ENCODE peak calls at places on chromosomes 12 and 14, in four cellular contexts. One of them, this sample, is unnamed.

GRCh38 chr14:69038449-69039286 is 59.6 kb upstream of the ACTN1 start:
- DNase-seq in H9: no peak
- DNase-seq in IMR-90: peak
- DNase-seq in mesenchymal stem cell: peak
- DNase-seq in this sample: no peak

GRCh38 chr12:89539425-89540117 is 13.7 kb upstream of the POC1B start:
- DNase-seq in IMR-90: no peak
- DNase-seq in mesenchymal stem cell: no peak
- DNase-seq in H9: no peak
- DNase-seq in this sample: no peak

GRCh38 chr12:90979936-90980335 is 24.8 kb downstream of the EPYC start:
- DNase-seq in IMR-90: peak
- DNase-seq in mesenchymal stem cell: peak
- DNase-seq in H9: no peak
- DNase-seq in this sample: no peak

GRCh38 chr12:29088611-29089219 is 60.4 kb upstream of the FAR2 start:
- DNase-seq in mesenchymal stem cell: peak
- DNase-seq in IMR-90: peak
- DNase-seq in H9: no peak
- DNase-seq in this sample: no peak

GRCh38 chr12:32031109-32031508 is 71.9 kb downstream of the RESF1 start:
- DNase-seq in mesenchymal stem cell: no peak
- DNase-seq in IMR-90: no peak
- DNase-seq in H9: no peak
- DNase-seq in this sample: no peak

GRCh38 chr14:89251066-89251465 is 166.0 kb downstream of the FOXN3 start:
- DNase-seq in H9: peak
- DNase-seq in mesenchymal stem cell: peak
- DNase-seq in IMR-90: peak
- DNase-seq in this sample: no peak

GRCh38 chr14:93725002-93725582 is 63.2 kb downstream of the PRIMA1 start:
- DNase-seq in mesenchymal stem cell: no peak
- DNase-seq in IMR-90: no peak
- DNase-seq in H9: no peak
- DNase-seq in this sample: no peak

GRCh38 chr14:39419272-39419671 is 13.0 kb downstream of the FBXO33 start:
- DNase-seq in H9: no peak
- DNase-seq in mesenchymal stem cell: no peak
- DNase-seq in IMR-90: no peak
- DNase-seq in this sample: no peak

GRCh38 chr12:113524495-113524894 is 52.8 kb upstream of the LHX5 start:
- DNase-seq in mesenchymal stem cell: no peak
- DNase-seq in IMR-90: no peak
- DNase-seq in H9: peak
- DNase-seq in this sample: no peak

GRCh38 chr12:110266980-110267620 is 13.9 kb upstream of the ATP2A2 start:
- DNase-seq in mesenchymal stem cell: peak
- DNase-seq in H9: no peak
- DNase-seq in IMR-90: peak
- DNase-seq in this sample: no peak

GRCh38 chr12:131684015-131684725 is 26.7 kb upstream of the SFSWAP start:
- DNase-seq in mesenchymal stem cell: no peak
- DNase-seq in IMR-90: no peak
- DNase-seq in H9: no peak
- DNase-seq in this sample: no peak

GRCh38 chr14:34465069-34465859 is 3.2 kb upstream of the SPTSSA start:
- DNase-seq in mesenchymal stem cell: peak
- DNase-seq in H9: no peak
- DNase-seq in IMR-90: peak
- DNase-seq in this sample: no peak

GRCh38 chr12:88309546-88309945 is 167.4 kb downstream of the TMTC3 start:
- DNase-seq in IMR-90: peak
- DNase-seq in mesenchymal stem cell: peak
- DNase-seq in H9: no peak
- DNase-seq in this sample: no peak

GRCh38 chr12:64756371-64756770 is 2.8 kb downstream of the GNS start:
- DNase-seq in mesenchymal stem cell: no peak
- DNase-seq in IMR-90: no peak
- DNase-seq in H9: no peak
- DNase-seq in this sample: no peak

GRCh38 chr12:66190519-66191406 is 1.7 kb downstream of the IRAK3 start:
- DNase-seq in mesenchymal stem cell: no peak
- DNase-seq in IMR-90: peak
- DNase-seq in H9: no peak
- DNase-seq in this sample: no peak

GRCh38 chr12:95574030-95574429 is 22.8 kb upstream of the USP44 start:
- DNase-seq in mesenchymal stem cell: no peak
- DNase-seq in IMR-90: no peak
- DNase-seq in H9: peak
- DNase-seq in this sample: peak

GRCh38 chr12:106745181-106745745 is 29.2 kb upstream of the RIC8B start:
- DNase-seq in IMR-90: no peak
- DNase-seq in H9: no peak
- DNase-seq in mesenchymal stem cell: no peak
- DNase-seq in this sample: no peak

GRCh38 chr12:52414936-52415335 is 8.8 kb upstream of the KRT82 start:
- DNase-seq in IMR-90: no peak
- DNase-seq in H9: no peak
- DNase-seq in mesenchymal stem cell: no peak
- DNase-seq in this sample: no peak

GRCh38 chr12:105013892-105014291 is 27.8 kb downstream of the NOPCHAP1 start:
- DNase-seq in mesenchymal stem cell: peak
- DNase-seq in H9: no peak
- DNase-seq in IMR-90: peak
- DNase-seq in this sample: no peak

GRCh38 chr12:132488127-132489077 is 1.5 kb upstream of the FBRSL1 start:
- DNase-seq in H9: no peak
- DNase-seq in mesenchymal stem cell: no peak
- DNase-seq in IMR-90: no peak
- DNase-seq in this sample: no peak

GRCh38 chr14:104528496-104528895 is 51.1 kb upstream of the C14orf180 start:
- DNase-seq in H9: peak
- DNase-seq in mesenchymal stem cell: no peak
- DNase-seq in IMR-90: no peak
- DNase-seq in this sample: no peak

GRCh38 chr14:71261206-71261605 is 353.9 kb downstream of the PCNX1 start:
- DNase-seq in mesenchymal stem cell: no peak
- DNase-seq in H9: no peak
- DNase-seq in IMR-90: peak
- DNase-seq in this sample: no peak

GRCh38 chr14:49950275-49951250 is 57.7 kb downstream of the ARF6 start:
- DNase-seq in H9: no peak
- DNase-seq in IMR-90: no peak
- DNase-seq in mesenchymal stem cell: no peak
- DNase-seq in this sample: no peak

GRCh38 chr14:37122919-37123639 is 49.3 kb downstream of the SLC25A21 start:
- DNase-seq in IMR-90: no peak
- DNase-seq in H9: no peak
- DNase-seq in mesenchymal stem cell: no peak
- DNase-seq in this sample: no peak

GRCh38 chr12:65157091-65157490 is 12.3 kb upstream of the LEMD3 start:
- DNase-seq in mesenchymal stem cell: no peak
- DNase-seq in IMR-90: no peak
- DNase-seq in H9: no peak
- DNase-seq in this sample: no peak

GRCh38 chr12:79557690-79558315 is 133.0 kb downstream of the PAWR start:
- DNase-seq in H9: no peak
- DNase-seq in IMR-90: no peak
- DNase-seq in mesenchymal stem cell: no peak
- DNase-seq in this sample: no peak

GRCh38 chr12:106780010-106780625 is 5.6 kb downstream of the RIC8B start:
- DNase-seq in mesenchymal stem cell: peak
- DNase-seq in H9: no peak
- DNase-seq in IMR-90: peak
- DNase-seq in this sample: no peak

GRCh38 chr12:53046655-53047220 is 3.1 kb upstream of the TNS2 start:
- DNase-seq in mesenchymal stem cell: peak
- DNase-seq in IMR-90: peak
- DNase-seq in H9: peak
- DNase-seq in this sample: peak

GRCh38 chr12:6215120-6215807 is 15.1 kb downstream of the CD9 start:
- DNase-seq in mesenchymal stem cell: no peak
- DNase-seq in H9: peak
- DNase-seq in IMR-90: no peak
- DNase-seq in this sample: no peak

GRCh38 chr12:6216581-6216980 is 16.4 kb downstream of the CD9 start:
- DNase-seq in mesenchymal stem cell: no peak
- DNase-seq in H9: no peak
- DNase-seq in IMR-90: no peak
- DNase-seq in this sample: no peak

GRCh38 chr12:6213969-6214368 is 13.8 kb downstream of the CD9 start:
- DNase-seq in IMR-90: no peak
- DNase-seq in mesenchymal stem cell: no peak
- DNase-seq in H9: no peak
- DNase-seq in this sample: no peak

GRCh38 chr12:6214633-6215032 is 14.4 kb downstream of the CD9 start:
- DNase-seq in IMR-90: no peak
- DNase-seq in H9: no peak
- DNase-seq in mesenchymal stem cell: no peak
- DNase-seq in this sample: no peak

GRCh38 chr12:6215932-6216494 is 15.8 kb downstream of the CD9 start:
- DNase-seq in IMR-90: peak
- DNase-seq in H9: peak
- DNase-seq in mesenchymal stem cell: peak
- DNase-seq in this sample: no peak
- H2AFZ ChIP-seq in IMR-90: no peak
- H2AFZ ChIP-seq in H9: no peak
- H2AFZ ChIP-seq in mesenchymal stem cell: no peak
- H2AFZ ChIP-seq in this sample: no peak

DNA sequence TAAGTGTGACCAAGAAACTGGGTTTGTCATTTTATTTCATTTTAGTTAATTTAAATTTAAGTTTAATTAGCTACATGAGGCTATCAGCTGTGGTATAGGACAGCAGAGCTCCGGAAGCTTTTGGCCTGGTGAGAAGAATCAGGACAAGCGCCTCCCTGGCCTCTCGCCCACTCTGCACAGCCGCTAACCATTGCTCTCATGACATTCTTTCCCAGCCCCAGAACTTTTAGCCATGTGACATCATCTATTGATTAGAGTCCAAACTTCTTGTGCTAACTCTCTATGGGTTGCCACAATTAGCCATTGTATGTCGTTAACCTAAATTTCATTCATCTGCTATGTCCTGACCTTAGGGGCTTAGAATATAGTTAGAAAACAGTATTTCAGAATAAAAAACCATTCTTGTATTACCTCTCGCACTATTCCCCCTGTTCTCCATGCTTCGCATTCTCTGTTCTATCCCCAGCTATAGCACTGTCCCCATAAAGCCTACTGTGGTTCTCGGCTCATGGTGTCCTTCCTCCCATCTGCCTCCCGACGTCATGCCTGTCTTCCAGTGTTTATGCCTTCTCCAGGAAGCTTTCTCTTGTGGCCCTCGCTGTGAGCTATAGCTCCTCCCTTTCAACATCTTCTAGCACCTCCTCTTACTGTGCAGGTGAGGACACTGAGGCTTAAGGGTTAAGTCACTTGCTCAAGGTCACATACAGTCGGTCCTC is 23.5 kb downstream of the SSH1 start:
- DNase-seq in mesenchymal stem cell: peak
- DNase-seq in IMR-90: peak
- DNase-seq in H9: no peak
- DNase-seq in this sample: no peak
- H2BK5ac ChIP-seq in mesenchymal stem cell: peak
- H2BK5ac ChIP-seq in IMR-90: peak
- H2BK5ac ChIP-seq in H9: no peak
- H2BK5ac ChIP-seq in this sample: no peak

GRCh38 chr14:80663541-80663940 is 278.0 kb downstream of the CEP128 start:
- DNase-seq in H9: no peak
- DNase-seq in IMR-90: no peak
- DNase-seq in mesenchymal stem cell: no peak
- DNase-seq in this sample: no peak
- H3K27ac ChIP-seq in H9: no peak
- H3K27ac ChIP-seq in IMR-90: no peak
- H3K27ac ChIP-seq in mesenchymal stem cell: no peak
- H3K27ac ChIP-seq in this sample: no peak

GRCh38 chr14:51453869-51454268 is 197.8 kb upstream of the FRMD6 start:
- DNase-seq in H9: no peak
- DNase-seq in mesenchymal stem cell: no peak
- DNase-seq in IMR-90: no peak
- DNase-seq in this sample: no peak
- H2AFZ ChIP-seq in H9: no peak
- H2AFZ ChIP-seq in mesenchymal stem cell: no peak
- H2AFZ ChIP-seq in IMR-90: no peak
- H2AFZ ChIP-seq in this sample: no peak

GRCh38 chr14:52844262-52845060 is 53.1 kb upstream of the GNPNAT1 start:
- DNase-seq in mesenchymal stem cell: no peak
- DNase-seq in IMR-90: no peak
- DNase-seq in H9: peak
- DNase-seq in this sample: no peak
- H2BK5ac ChIP-seq in mesenchymal stem cell: no peak
- H2BK5ac ChIP-seq in IMR-90: no peak
- H2BK5ac ChIP-seq in H9: no peak
- H2BK5ac ChIP-seq in this sample: no peak

DNA sequence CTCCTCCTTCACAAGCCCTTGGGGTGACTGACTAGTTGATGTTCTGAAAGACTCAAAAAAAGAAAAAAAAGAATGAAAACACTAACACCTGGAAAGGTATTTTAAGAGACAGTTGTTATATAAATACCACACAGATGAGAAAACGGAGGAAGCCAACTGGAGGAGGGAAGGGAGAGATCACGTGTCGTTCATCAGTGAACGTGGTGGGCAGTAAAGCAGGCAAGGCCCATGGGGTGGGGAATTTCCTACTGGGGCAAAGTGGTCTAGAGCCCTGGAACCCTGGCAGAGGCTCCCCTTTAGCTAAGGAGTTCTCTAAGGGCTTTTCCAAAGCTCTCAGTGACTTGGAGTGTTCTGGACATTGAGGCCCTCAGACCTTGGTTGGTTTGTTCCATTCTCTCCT is 169.7 kb downstream of the CALM1 start:
- DNase-seq in mesenchymal stem cell: no peak
- DNase-seq in IMR-90: no peak
- DNase-seq in H9: no peak
- DNase-seq in this sample: no peak
- H3K27ac ChIP-seq in mesenchymal stem cell: no peak
- H3K27ac ChIP-seq in IMR-90: no peak
- H3K27ac ChIP-seq in H9: no peak
- H3K27ac ChIP-seq in this sample: no peak

This sample was measured in neuronal stem cell.